ENCODE peak calls at places on chromosomes 2 and 18, in five cellular contexts. Y is Kasumi-1, H is ACHN, E is natural killer cell, J is thoracic aorta. O is an unnamed sample.

GRCh38 chr2:26528186-26528585 is 50.3 kb upstream of the OTOF start:
- DNase-seq in Y (no peak), H (no peak), E (no peak), J (no peak), O (no peak)

GRCh38 chr2:204177977-204178522 is 241.5 kb downstream of the ICOS start:
- DNase-seq in Y (no peak), H (peak), E (peak), J (no peak), O (peak)

GRCh38 chr18:60145776-60146175 is 226.8 kb downstream of the MC4R start:
- DNase-seq in Y (no peak), H (no peak), E (no peak), J (no peak), O (no peak)

GRCh38 chr18:61833387-61833786 is 59.4 kb downstream of the RNF152 start:
- DNase-seq in Y (peak), H (no peak), E (no peak), J (no peak), O (peak)

GRCh38 chr2:7627587-7627986 is 710.4 kb downstream of the RNF144A start:
- DNase-seq in Y (no peak), H (no peak), E (no peak), J (no peak), O (peak)

GRCh38 chr2:96685592-96686459 is 43.3 kb downstream of the FER1L5 start:
- DNase-seq in Y (no peak), H (no peak), E (no peak), J (no peak), O (no peak)

GRCh38 chr2:192499476-192499875 is 304.7 kb upstream of the TMEFF2 start:
- DNase-seq in Y (no peak), H (no peak), E (no peak), J (no peak), O (peak)

GRCh38 chr2:160694221-160694620 is 200.6 kb upstream of the RBMS1 start:
- DNase-seq in Y (no peak), H (no peak), E (no peak), J (no peak), O (no peak)

GRCh38 chr2:113240150-113240914 is 38.4 kb downstream of the PAX8 start:
- DNase-seq in Y (peak), H (peak), E (no peak), J (peak), O (peak)

GRCh38 chr2:207565736-207566135 is 36.0 kb downstream of the CREB1 start:
- DNase-seq in Y (no peak), H (no peak), E (no peak), J (no peak), O (no peak)

GRCh38 chr2:21330786-21331391 is 207.1 kb downstream of the TDRD15 start:
- DNase-seq in Y (no peak), H (no peak), E (no peak), J (no peak), O (no peak)

GRCh38 chr2:71678874-71679273 is 225.5 kb downstream of the DYSF start:
- DNase-seq in Y (no peak), H (no peak), E (no peak), J (no peak), O (no peak)

GRCh38 chr2:98404556-98405250 is 40.0 kb upstream of the INPP4A start:
- DNase-seq in Y (no peak), H (no peak), E (no peak), J (no peak), O (no peak)

GRCh38 chr2:158414538-158414937 is 42.0 kb downstream of the CCDC148 start:
- DNase-seq in Y (no peak), H (peak), E (no peak), J (no peak), O (no peak)

GRCh38 chr2:26849056-26850001 is 1.4 kb downstream of the DPYSL5 start:
- DNase-seq in Y (no peak), H (no peak), E (no peak), J (no peak), O (no peak)

GRCh38 chr2:216636570-216637450 is 3.6 kb downstream of the IGFBP2 start:
- DNase-seq in Y (no peak), H (no peak), E (no peak), J (no peak), O (peak)

GRCh38 chr2:140436956-140437355 is 1656.8 kb upstream of the NXPH2 start:
- DNase-seq in Y (no peak), H (no peak), E (no peak), J (no peak), O (no peak)

GRCh38 chr2:54059504-54059903 is 55.9 kb upstream of the ACYP2 start:
- DNase-seq in Y (no peak), H (no peak), E (no peak), J (no peak), O (no peak)

GRCh38 chr2:196592331-196592911 is 47.1 kb upstream of the CCDC150 start:
- DNase-seq in Y (peak), H (peak), E (no peak), J (no peak), O (peak)

GRCh38 chr2:2940702-2941655 is 436.6 kb downstream of the EIPR1 start:
- DNase-seq in Y (no peak), H (no peak), E (no peak), J (no peak), O (no peak)

GRCh38 chr2:179410552-179411356 is 146.1 kb upstream of the SESTD1 start:
- DNase-seq in Y (peak), H (peak), E (no peak), J (no peak), O (peak)

GRCh38 chr2:241564596-241565411 is 6.3 kb downstream of the BOK start:
- DNase-seq in Y (no peak), H (no peak), E (no peak), J (no peak), O (no peak)

GRCh38 chr2:70044290-70045040 is 42.8 kb upstream of the PCBP1 start:
- DNase-seq in Y (no peak), H (no peak), E (no peak), J (no peak), O (peak)

GRCh38 chr18:54162431-54162830 is 62.0 kb downstream of the MBD2 start:
- DNase-seq in Y (no peak), H (no peak), E (no peak), J (no peak), O (no peak)

GRCh38 chr2:219356834-219357233 is 24.3 kb upstream of the RESP18 start:
- DNase-seq in Y (peak), H (no peak), E (no peak), J (no peak), O (no peak)

GRCh38 chr18:22681912-22682311 is 251.2 kb upstream of the RBBP8 start:
- DNase-seq in Y (no peak), H (peak), E (no peak), J (no peak), O (no peak)

GRCh38 chr2:100321881-100322820 is at the start of gene LONRF2:
- DNase-seq in Y (no peak), H (peak), E (no peak), J (no peak), O (no peak)

GRCh38 chr18:13558132-13558531 is 168.2 kb downstream of the FAM210A start:
- DNase-seq in Y (peak), H (peak), E (no peak), J (no peak), O (peak)

O was measured in SW480.